ENCODE peak calls at places on chromosomes 7 and 10, in seven cellular contexts. One of them, this sample, is unnamed.
A peak's percentile ranks its signal among the peaks of the same experiment; 100 is the strongest.

GRCh38 chr10:125016611-125017202 is 74.8 kb downstream of the ZRANB1 start:
- DNase-seq in HepG2: no peak
- DNase-seq in SK-N-SH: no peak
- DNase-seq in K562: no peak
- DNase-seq in H1: no peak
- DNase-seq in GM12878: no peak
- DNase-seq in HCT116: no peak
- DNase-seq in this sample: no peak

GRCh38 chr10:31261502-31262311 is 57.3 kb upstream of the ZEB1 start:
- DNase-seq in K562: no peak
- DNase-seq in HCT116: no peak
- DNase-seq in SK-N-SH: no peak
- DNase-seq in H1: no peak
- DNase-seq in GM12878: no peak
- DNase-seq in HepG2: no peak
- DNase-seq in this sample: no peak

GRCh38 chr10:31426425-31426824 is 107.4 kb downstream of the ZEB1 start:
- DNase-seq in HCT116: no peak
- DNase-seq in HepG2: no peak
- DNase-seq in H1: no peak
- DNase-seq in SK-N-SH: no peak
- DNase-seq in GM12878: no peak
- DNase-seq in K562: no peak
- DNase-seq in this sample: no peak

GRCh38 chr7:101792051-101792651 is 25.3 kb upstream of the CUX1 start:
- DNase-seq in K562: no peak
- DNase-seq in HepG2: no peak
- DNase-seq in H1: no peak
- DNase-seq in SK-N-SH: peak; percentile 78
- DNase-seq in HCT116: no peak
- DNase-seq in GM12878: no peak
- DNase-seq in this sample: no peak

GRCh38 chr10:66394287-66395063 is 531.4 kb upstream of the LRRTM3 start:
- DNase-seq in SK-N-SH: no peak
- DNase-seq in K562: no peak
- DNase-seq in H1: no peak
- DNase-seq in HCT116: no peak
- DNase-seq in GM12878: no peak
- DNase-seq in HepG2: no peak
- DNase-seq in this sample: no peak

GRCh38 chr10:85606401-85606800 is 760.2 kb downstream of the GRID1 start:
- DNase-seq in HepG2: no peak
- DNase-seq in HCT116: no peak
- DNase-seq in K562: no peak
- DNase-seq in SK-N-SH: no peak
- DNase-seq in GM12878: no peak
- DNase-seq in H1: peak; percentile 10
- DNase-seq in this sample: no peak

GRCh38 chr10:44198096-44198779 is 186.7 kb downstream of the CXCL12 start:
- DNase-seq in SK-N-SH: no peak
- DNase-seq in GM12878: no peak
- DNase-seq in H1: no peak
- DNase-seq in HepG2: no peak
- DNase-seq in K562: no peak
- DNase-seq in HCT116: no peak
- DNase-seq in this sample: no peak

GRCh38 chr10:106348933-106349332 is 815.6 kb downstream of the SORCS1 start:
- DNase-seq in HCT116: no peak
- DNase-seq in H1: no peak
- DNase-seq in HepG2: no peak
- DNase-seq in SK-N-SH: no peak
- DNase-seq in GM12878: no peak
- DNase-seq in K562: no peak
- DNase-seq in this sample: no peak

GRCh38 chr7:142228681-142229080 is 29.2 kb downstream of the PRSS58 start:
- DNase-seq in H1: no peak
- DNase-seq in HepG2: no peak
- DNase-seq in SK-N-SH: no peak
- DNase-seq in HCT116: no peak
- DNase-seq in K562: no peak
- DNase-seq in GM12878: no peak
- DNase-seq in this sample: no peak

DNA sequence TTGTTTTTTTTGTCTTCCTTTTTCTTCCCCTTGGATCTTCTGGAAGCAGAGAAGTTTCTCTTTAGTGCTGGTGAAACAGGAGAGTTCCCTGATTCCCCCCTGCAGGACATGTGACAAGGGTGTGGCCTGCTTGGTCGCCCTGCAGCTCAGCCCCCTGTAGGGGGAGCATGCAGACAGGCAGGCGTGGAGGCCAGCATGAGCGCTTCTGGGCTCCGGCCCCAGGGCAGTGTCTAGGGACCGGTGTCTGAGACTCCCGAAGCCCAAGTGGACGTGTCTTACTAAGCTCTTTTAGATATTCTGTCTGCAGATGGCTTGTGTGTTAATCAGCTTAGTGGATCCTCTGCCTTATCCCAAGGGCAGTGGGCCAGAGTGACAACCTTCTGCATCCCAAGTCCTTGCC is 26.1 kb downstream of the PRSS58 start:
- DNase-seq in H1: peak; percentile 69
- DNase-seq in HepG2: peak; percentile 20
- DNase-seq in GM12878: no peak
- DNase-seq in K562: peak; percentile 31
- DNase-seq in HCT116: peak; percentile 46
- DNase-seq in SK-N-SH: peak; percentile 28
- DNase-seq in this sample: no peak
- TF ChIP-seq JUND in H1: no peak
- TF ChIP-seq JUND in HepG2: no peak
- TF ChIP-seq JUND in GM12878: no peak
- TF ChIP-seq JUND in K562: no peak
- TF ChIP-seq JUND in HCT116: no peak
- TF ChIP-seq JUND in SK-N-SH: no peak
- TF ChIP-seq JUND in this sample: no peak

GRCh38 chr10:129025774-129026173 is 441.3 kb upstream of the MGMT start:
- DNase-seq in SK-N-SH: no peak
- DNase-seq in HepG2: no peak
- DNase-seq in H1: no peak
- DNase-seq in K562: no peak
- DNase-seq in GM12878: no peak
- DNase-seq in HCT116: no peak
- DNase-seq in this sample: no peak

GRCh38 chr10:129023057-129023456 is 444.0 kb upstream of the MGMT start:
- DNase-seq in HepG2: no peak
- DNase-seq in K562: no peak
- DNase-seq in GM12878: no peak
- DNase-seq in H1: no peak
- DNase-seq in SK-N-SH: no peak
- DNase-seq in HCT116: no peak
- DNase-seq in this sample: no peak

GRCh38 chr10:129020621-129021020 is 446.4 kb upstream of the MGMT start:
- DNase-seq in HepG2: no peak
- DNase-seq in SK-N-SH: no peak
- DNase-seq in HCT116: no peak
- DNase-seq in K562: no peak
- DNase-seq in GM12878: no peak
- DNase-seq in H1: no peak
- DNase-seq in this sample: no peak

DNA sequence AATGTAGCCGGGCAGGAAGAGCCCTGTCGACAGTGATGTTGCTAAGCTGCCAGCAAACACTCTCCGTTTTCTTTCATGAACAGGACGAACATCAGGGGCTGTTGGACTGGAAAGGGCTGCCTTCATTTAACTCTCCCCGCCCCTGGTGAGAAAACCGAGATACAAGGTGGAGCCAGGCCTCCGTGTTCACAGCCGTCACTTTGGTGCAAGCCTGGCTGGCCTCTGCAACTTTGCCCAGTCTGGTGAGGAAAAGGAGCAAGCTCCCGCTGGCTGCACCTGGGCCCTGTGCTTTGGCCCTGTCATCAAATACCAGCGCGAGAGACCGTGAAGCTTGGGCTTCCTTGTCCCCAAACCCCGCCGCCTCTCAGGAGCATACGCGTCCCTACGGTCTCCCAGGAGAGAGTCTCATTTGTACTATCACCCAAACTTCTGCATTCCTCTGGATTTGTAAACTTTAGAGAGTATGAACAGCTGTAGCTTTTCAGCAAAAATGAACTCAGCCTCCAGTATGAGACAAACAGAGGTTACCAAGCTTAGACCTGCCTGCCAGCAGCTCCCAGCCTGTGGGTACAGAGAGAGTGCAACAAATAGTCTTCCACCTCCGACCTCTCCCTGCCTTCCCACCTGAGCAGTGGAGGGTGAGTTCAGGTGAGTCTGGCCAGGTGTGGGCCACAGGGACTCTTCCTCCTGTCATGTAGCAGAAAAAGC is 445.3 kb upstream of the MGMT start:
- DNase-seq in K562: no peak
- DNase-seq in GM12878: no peak
- DNase-seq in HepG2: no peak
- DNase-seq in SK-N-SH: no peak
- DNase-seq in H1: peak; percentile 58
- DNase-seq in HCT116: no peak
- DNase-seq in this sample: no peak
- TF ChIP-seq JUND in K562: no peak
- TF ChIP-seq JUND in GM12878: no peak
- TF ChIP-seq JUND in HepG2: no peak
- TF ChIP-seq JUND in SK-N-SH: no peak
- TF ChIP-seq JUND in H1: no peak
- TF ChIP-seq JUND in HCT116: no peak
- TF ChIP-seq JUND in this sample: no peak

DNA sequence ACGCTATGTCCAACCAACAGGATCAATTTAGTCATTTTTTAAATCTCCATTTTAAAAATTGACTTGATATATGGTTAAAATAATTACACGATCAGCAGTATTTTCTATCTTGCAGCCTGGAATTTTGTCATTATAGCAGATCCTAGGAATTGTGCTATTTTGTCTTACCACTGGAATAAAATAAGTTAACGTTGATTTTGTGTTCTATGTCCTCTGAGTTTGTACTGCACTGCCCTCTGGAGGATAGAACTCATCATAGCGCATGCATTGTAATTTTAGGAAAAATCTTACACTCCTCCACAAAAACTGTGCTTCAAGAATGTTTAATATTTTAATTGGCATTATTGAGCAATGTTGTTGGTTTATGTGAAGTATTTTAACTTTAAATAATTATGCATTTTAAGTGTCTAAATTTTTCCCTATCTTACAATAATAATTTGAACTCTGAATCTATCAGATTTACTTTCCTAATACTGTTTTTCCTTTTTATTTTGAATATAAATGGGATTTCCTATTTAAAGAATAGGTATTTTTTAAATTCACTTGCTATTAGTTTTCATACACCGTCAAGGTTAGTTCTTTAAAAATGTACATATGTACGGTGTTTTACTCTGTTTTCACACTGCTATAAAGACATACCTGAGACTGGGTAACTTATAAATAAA is 220.1 kb downstream of the PPP1R3A start:
- DNase-seq in SK-N-SH: peak; percentile 17
- DNase-seq in HCT116: peak; percentile 23
- DNase-seq in GM12878: no peak
- DNase-seq in HepG2: peak; percentile 15
- DNase-seq in H1: no peak
- DNase-seq in K562: peak; percentile 20
- DNase-seq in this sample: no peak
- TF ChIP-seq JUND in SK-N-SH: no peak
- TF ChIP-seq JUND in HCT116: no peak
- TF ChIP-seq JUND in GM12878: no peak
- TF ChIP-seq JUND in HepG2: no peak
- TF ChIP-seq JUND in H1: no peak
- TF ChIP-seq JUND in K562: no peak
- TF ChIP-seq JUND in this sample: no peak

GRCh38 chr7:90938371-90938770 is 325.9 kb upstream of the FZD1 start:
- DNase-seq in K562: no peak
- DNase-seq in SK-N-SH: no peak
- DNase-seq in GM12878: no peak
- DNase-seq in HepG2: no peak
- DNase-seq in H1: no peak
- DNase-seq in HCT116: no peak
- DNase-seq in this sample: no peak

GRCh38 chr7:90931996-90932912 is 332.0 kb upstream of the FZD1 start:
- DNase-seq in GM12878: peak; percentile 73
- DNase-seq in HepG2: no peak
- DNase-seq in HCT116: no peak
- DNase-seq in K562: no peak
- DNase-seq in H1: no peak
- DNase-seq in SK-N-SH: no peak
- DNase-seq in this sample: no peak

GRCh38 chr7:90933041-90933440 is 331.2 kb upstream of the FZD1 start:
- DNase-seq in H1: no peak
- DNase-seq in K562: no peak
- DNase-seq in GM12878: no peak
- DNase-seq in SK-N-SH: no peak
- DNase-seq in HepG2: no peak
- DNase-seq in HCT116: no peak
- DNase-seq in this sample: no peak

GRCh38 chr7:90933984-90934383 is 330.2 kb upstream of the FZD1 start:
- DNase-seq in H1: no peak
- DNase-seq in HCT116: no peak
- DNase-seq in K562: no peak
- DNase-seq in SK-N-SH: peak; percentile 13
- DNase-seq in HepG2: no peak
- DNase-seq in GM12878: no peak
- DNase-seq in this sample: no peak
- TF ChIP-seq JUND in H1: no peak
- TF ChIP-seq JUND in HCT116: no peak
- TF ChIP-seq JUND in K562: no peak
- TF ChIP-seq JUND in SK-N-SH: no peak
- TF ChIP-seq JUND in HepG2: no peak
- TF ChIP-seq JUND in GM12878: no peak
- TF ChIP-seq JUND in this sample: no peak

DNA sequence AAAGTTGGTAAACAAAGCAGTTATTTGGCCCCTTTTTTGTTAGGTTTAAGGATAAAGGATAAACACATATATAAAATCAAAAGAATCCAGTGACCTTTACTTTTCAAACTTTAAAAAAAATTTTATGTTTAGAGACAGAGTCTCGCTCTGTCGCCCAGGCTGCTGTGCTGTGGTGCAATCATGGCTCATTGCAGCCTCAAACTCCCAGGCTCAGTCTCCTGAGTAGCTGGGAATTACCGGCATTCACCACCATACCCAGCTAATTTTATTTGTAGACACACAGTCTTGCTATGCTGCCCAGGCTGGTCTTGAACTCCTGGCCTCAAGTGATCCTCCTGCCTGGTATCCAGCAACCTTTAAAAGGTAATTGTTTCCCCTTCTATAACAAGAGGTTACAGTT is 31.3 kb downstream of the GNA12 start:
- DNase-seq in K562: no peak
- DNase-seq in H1: no peak
- DNase-seq in HCT116: no peak
- DNase-seq in SK-N-SH: no peak
- DNase-seq in GM12878: no peak
- DNase-seq in HepG2: no peak
- DNase-seq in this sample: no peak
- TF ChIP-seq JUND in K562: no peak
- TF ChIP-seq JUND in H1: no peak
- TF ChIP-seq JUND in HCT116: no peak
- TF ChIP-seq JUND in SK-N-SH: no peak
- TF ChIP-seq JUND in GM12878: no peak
- TF ChIP-seq JUND in HepG2: no peak
- TF ChIP-seq JUND in this sample: no peak

GRCh38 chr7:48634116-48634632 is 290.2 kb upstream of the CDC14C start:
- DNase-seq in HepG2: no peak
- DNase-seq in HCT116: no peak
- DNase-seq in H1: no peak
- DNase-seq in GM12878: no peak
- DNase-seq in K562: no peak
- DNase-seq in SK-N-SH: no peak
- DNase-seq in this sample: no peak
- TF ChIP-seq JUND in HepG2: no peak
- TF ChIP-seq JUND in HCT116: no peak
- TF ChIP-seq JUND in H1: no peak
- TF ChIP-seq JUND in GM12878: no peak
- TF ChIP-seq JUND in K562: no peak
- TF ChIP-seq JUND in SK-N-SH: no peak
- TF ChIP-seq JUND in this sample: no peak